ENCODE peak calls at places on chromosomes 6 and 20, in five cellular contexts. Z is OCI-LY7, A is PC-3, T is fibroblast of lung, P is endothelial cell of umbilical vein. M is an unnamed sample. For H3K79me2, the result is how much of the 10 kb centered on the place peaks cover.

GRCh38 chr6:116364361-116364760 is 6.4 kb upstream of the DSE start:
- DNase-seq in Z (no peak), A (no peak), T (peak), P (no peak), M (no peak)

GRCh38 chr6:158018851-158019361 is 37.2 kb downstream of the SYNJ2 start:
- DNase-seq in Z (no peak), A (no peak), T (peak), P (peak), M (no peak)

GRCh38 chr6:155130161-155130853 is 133.5 kb upstream of the CLDN20 start:
- DNase-seq in Z (no peak), A (peak), T (peak), P (no peak), M (no peak)

GRCh38 chr20:44291754-44292153 is 19.2 kb downstream of the FITM2 start:
- DNase-seq in Z (no peak), A (no peak), T (no peak), P (no peak), M (peak)

GRCh38 chr20:17556842-17557674 is 12.8 kb upstream of the DSTN start:
- DNase-seq in Z (no peak), A (peak), T (peak), P (peak), M (no peak)

GRCh38 chr20:52494244-52494643 is 302.7 kb upstream of the ZFP64 start:
- DNase-seq in Z (no peak), A (peak), T (peak), P (peak), M (no peak)

GRCh38 chr20:45934587-45935415 is at the start of gene PCIF1:
- DNase-seq in Z (peak), A (peak), T (peak), P (peak), M (peak)

GRCh38 chr6:138970856-138971425 is 17.1 kb downstream of the REPS1 start:
- DNase-seq in Z (no peak), A (peak), T (peak), P (peak), M (no peak)

GRCh38 chr20:760751-761417 is 7.4 kb downstream of the SLC52A3 start:
- DNase-seq in Z (peak), A (no peak), T (peak), P (peak), M (peak)

GRCh38 chr6:110878751-110879539 is 4.4 kb downstream of the AMD1 start:
- DNase-seq in Z (peak), A (peak), T (no peak), P (peak), M (peak)

GRCh38 chr20:652611-653109 is 340 bp downstream of the SRXN1 start:
- DNase-seq in Z (no peak), A (peak), T (peak), P (peak), M (peak)

GRCh38 chr6:10479939-10480700 is 41.0 kb upstream of the GCNT2 start:
- DNase-seq in Z (no peak), A (no peak), T (peak), P (no peak), M (peak)

GRCh38 chr20:26209171-26209941 is 512.7 kb upstream of the ZNF337 start:
- DNase-seq in Z (no peak), A (no peak), T (peak), P (no peak), M (peak)

GRCh38 chr6:19135706-19136105 is 701.5 kb upstream of the ID4 start:
- DNase-seq in Z (no peak), A (no peak), T (peak), P (no peak), M (no peak)

GRCh38 chr20:48951646-48952045 is 30.1 kb downstream of the ARFGEF2 start:
- DNase-seq in Z (no peak), A (no peak), T (no peak), P (no peak), M (no peak)

GRCh38 chr6:122322824-122323223 is 76.6 kb upstream of the HSF2 start:
- DNase-seq in Z (no peak), A (no peak), T (peak), P (peak), M (no peak)

GRCh38 chr6:21885532-21886089 is 292.1 kb downstream of the SOX4 start:
- DNase-seq in Z (no peak), A (peak), T (peak), P (peak), M (peak)

GRCh38 chr20:51434556-51435256 is 107.8 kb downstream of the NFATC2 start:
- DNase-seq in Z (no peak), A (peak), T (peak), P (no peak), M (no peak)

GRCh38 chr6:135212020-135212806 is 31.1 kb downstream of the MYB start:
- DNase-seq in Z (no peak), A (peak), T (peak), P (no peak), M (no peak)

GRCh38 chr6:15593798-15594197 is 69.0 kb downstream of the DTNBP1 start:
- DNase-seq in Z (no peak), A (no peak), T (peak), P (no peak), M (no peak)

GRCh38 chr6:134317471-134318131 is at the start of gene SGK1:
- DNase-seq in Z (no peak), A (peak), T (peak), P (peak), M (peak)

GRCh38 chr20:5674176-5674660 is 76.0 kb upstream of the SHLD1 start:
- DNase-seq in Z (peak), A (peak), T (peak), P (no peak), M (no peak)

GRCh38 chr6:155171747-155172191 is 92.0 kb upstream of the CLDN20 start:
- DNase-seq in Z (no peak), A (no peak), T (peak), P (peak), M (no peak)

GRCh38 chr6:122669868-122670267 is 59.7 kb downstream of the PKIB start:
- DNase-seq in Z (no peak), A (peak), T (peak), P (no peak), M (no peak)

GRCh38 chr6:84447651-84448050 is 220.2 kb upstream of the CEP162 start:
- DNase-seq in Z (no peak), A (no peak), T (no peak), P (no peak), M (peak)

GRCh38 chr6:35757461-35758123 is 18.8 kb upstream of the CLPSL2 start:
- DNase-seq in Z (peak), A (peak), T (peak), P (peak), M (peak)

GRCh38 chr20:36544134-36545018 is 3.1 kb downstream of the MYL9 start:
- DNase-seq in Z (no peak), A (peak), T (peak), P (peak), M (peak)

GRCh38 chr6:23325065-23325464 is 755.7 kb downstream of the HDGFL1 start:
- DNase-seq in Z (no peak), A (no peak), T (no peak), P (no peak), M (no peak)

GRCh38 chr20:51269671-51270070 is 246.8 kb upstream of the KCNG1 start:
- DNase-seq in Z (no peak), A (no peak), T (no peak), P (no peak), M (no peak)

GRCh38 chr6:166333172-166333995 is 9.0 kb downstream of the SFT2D1 start:
- DNase-seq in Z (peak), A (no peak), T (no peak), P (no peak), M (no peak)
- H3K4me3 ChIP-seq in Z (peak), A (no peak), T (no peak), P (no peak), M (no peak)

GRCh38 chr6:151101116-151101810 is 138.5 kb upstream of the AKAP12 start:
- DNase-seq in Z (no peak), A (no peak), T (no peak), P (no peak), M (no peak)
- H3K79me2 ChIP-seq in Z (under half), A (under half), T (under half), P (under half), M (under half)

GRCh38 chr20:57009355-57009754 is 257.1 kb downstream of the BMP7 start:
- DNase-seq in Z (no peak), A (no peak), T (no peak), P (no peak), M (no peak)

GRCh38 chr20:57009775-57010174 is 256.7 kb downstream of the BMP7 start:
- DNase-seq in Z (no peak), A (no peak), T (no peak), P (no peak), M (no peak)

GRCh38 chr20:57012691-57013090 is 253.8 kb downstream of the BMP7 start:
- DNase-seq in Z (no peak), A (no peak), T (no peak), P (no peak), M (no peak)

GRCh38 chr20:57013221-57013620 is 253.2 kb downstream of the BMP7 start:
- DNase-seq in Z (no peak), A (no peak), T (no peak), P (no peak), M (no peak)

GRCh38 chr20:57013741-57014140 is 252.7 kb downstream of the BMP7 start:
- DNase-seq in Z (no peak), A (peak), T (no peak), P (no peak), M (peak)
- H3K4me3 ChIP-seq in Z (no peak), A (peak), T (no peak), P (no peak), M (no peak)

DNA sequence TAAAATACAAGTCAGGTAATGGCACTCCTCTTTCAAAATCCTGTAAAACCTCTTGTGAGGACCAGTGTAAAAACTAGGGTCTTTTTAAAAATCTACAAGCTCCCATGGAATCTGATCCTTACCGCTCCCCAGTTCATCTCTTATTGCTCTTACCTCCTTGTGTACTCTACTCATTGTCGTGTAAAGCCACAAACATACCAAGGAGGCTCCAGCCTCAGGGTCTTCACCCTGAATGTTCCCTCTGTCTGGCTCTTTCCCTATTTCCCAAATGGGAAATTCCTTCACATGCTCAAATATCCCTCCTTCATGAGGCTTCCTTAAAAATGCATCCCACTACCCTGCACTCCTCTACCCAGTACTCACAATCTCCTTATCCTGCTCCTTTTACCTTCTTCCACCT is 67.1 kb downstream of the TASP1 start:
- DNase-seq in Z (no peak), A (no peak), T (no peak), P (no peak), M (peak)
- H3K79me2 ChIP-seq in Z (under half), A (under half), T (under half), P (under half), M (under half)

M was measured in mesendoderm.